ENCODE peak calls at places on chromosomes 1 and 21, in nine cellular contexts. One of them, this sample, is unnamed.

GRCh38 chr1:11071463-11072215 is 11.8 kb upstream of the SRM start:
- DNase-seq in neural crest cell: no peak
- DNase-seq in tibial artery: peak; percentile 21
- DNase-seq in cardiac fibroblast: no peak
- DNase-seq in fibroblast of pulmonary artery: no peak
- DNase-seq in B cell: no peak
- DNase-seq in PC-3: no peak
- DNase-seq in right lobe of liver: no peak
- DNase-seq in fibroblast of mammary gland: no peak
- DNase-seq in this sample: peak; percentile 66

GRCh38 chr21:46216132-46216747 is 12.3 kb downstream of the LSS start:
- DNase-seq in neural crest cell: no peak
- DNase-seq in tibial artery: no peak
- DNase-seq in cardiac fibroblast: no peak
- DNase-seq in fibroblast of pulmonary artery: no peak
- DNase-seq in B cell: no peak
- DNase-seq in PC-3: no peak
- DNase-seq in right lobe of liver: no peak
- DNase-seq in fibroblast of mammary gland: no peak
- DNase-seq in this sample: no peak

GRCh38 chr1:207018707-207019106 is 13.8 kb downstream of the C1orf116 start:
- DNase-seq in neural crest cell: no peak
- DNase-seq in tibial artery: no peak
- DNase-seq in cardiac fibroblast: no peak
- DNase-seq in fibroblast of pulmonary artery: no peak
- DNase-seq in B cell: no peak
- DNase-seq in PC-3: peak; percentile 27
- DNase-seq in right lobe of liver: no peak
- DNase-seq in fibroblast of mammary gland: no peak
- DNase-seq in this sample: no peak

GRCh38 chr1:166017395-166017794 is 149.4 kb downstream of the FAM78B start:
- DNase-seq in neural crest cell: no peak
- DNase-seq in tibial artery: no peak
- DNase-seq in cardiac fibroblast: no peak
- DNase-seq in fibroblast of pulmonary artery: no peak
- DNase-seq in B cell: no peak
- DNase-seq in PC-3: no peak
- DNase-seq in right lobe of liver: no peak
- DNase-seq in fibroblast of mammary gland: no peak
- DNase-seq in this sample: peak; percentile 23

GRCh38 chr1:231940721-231941120 is 314.1 kb downstream of the DISC1 start:
- DNase-seq in neural crest cell: no peak
- DNase-seq in tibial artery: no peak
- DNase-seq in cardiac fibroblast: no peak
- DNase-seq in fibroblast of pulmonary artery: no peak
- DNase-seq in B cell: no peak
- DNase-seq in PC-3: no peak
- DNase-seq in right lobe of liver: no peak
- DNase-seq in fibroblast of mammary gland: no peak
- DNase-seq in this sample: no peak

GRCh38 chr1:242129103-242129502 is 130.2 kb upstream of the MAP1LC3C start:
- DNase-seq in neural crest cell: no peak
- DNase-seq in tibial artery: no peak
- DNase-seq in cardiac fibroblast: no peak
- DNase-seq in fibroblast of pulmonary artery: no peak
- DNase-seq in B cell: no peak
- DNase-seq in PC-3: peak; percentile 83
- DNase-seq in right lobe of liver: no peak
- DNase-seq in fibroblast of mammary gland: peak; percentile 57
- DNase-seq in this sample: no peak

GRCh38 chr1:9909222-9910046 is 635 bp downstream of the CTNNBIP1 start:
- DNase-seq in neural crest cell: no peak
- DNase-seq in tibial artery: peak; percentile 74
- DNase-seq in cardiac fibroblast: peak; percentile 22
- DNase-seq in fibroblast of pulmonary artery: peak; percentile 8
- DNase-seq in B cell: peak; percentile 51
- DNase-seq in PC-3: peak; percentile 33
- DNase-seq in right lobe of liver: peak; percentile 66
- DNase-seq in fibroblast of mammary gland: peak; percentile 5
- DNase-seq in this sample: peak; percentile 27

GRCh38 chr1:9890224-9890731 is 19.8 kb downstream of the CTNNBIP1 start:
- DNase-seq in neural crest cell: no peak
- DNase-seq in tibial artery: no peak
- DNase-seq in cardiac fibroblast: peak; percentile 79
- DNase-seq in fibroblast of pulmonary artery: peak; percentile 86
- DNase-seq in B cell: no peak
- DNase-seq in PC-3: peak; percentile 94
- DNase-seq in right lobe of liver: peak; percentile 8
- DNase-seq in fibroblast of mammary gland: peak; percentile 93
- DNase-seq in this sample: no peak

GRCh38 chr1:65157546-65157941 is 9.5 kb downstream of the AK4 start:
- DNase-seq in neural crest cell: no peak
- DNase-seq in tibial artery: no peak
- DNase-seq in cardiac fibroblast: no peak
- DNase-seq in fibroblast of pulmonary artery: no peak
- DNase-seq in B cell: no peak
- DNase-seq in PC-3: no peak
- DNase-seq in right lobe of liver: no peak
- DNase-seq in fibroblast of mammary gland: no peak
- DNase-seq in this sample: no peak

GRCh38 chr1:107794571-107794970 is 170.4 kb downstream of the VAV3 start:
- DNase-seq in neural crest cell: no peak
- DNase-seq in tibial artery: no peak
- DNase-seq in cardiac fibroblast: no peak
- DNase-seq in fibroblast of pulmonary artery: no peak
- DNase-seq in B cell: no peak
- DNase-seq in PC-3: no peak
- DNase-seq in right lobe of liver: no peak
- DNase-seq in fibroblast of mammary gland: no peak
- DNase-seq in this sample: no peak

GRCh38 chr1:243712890-243713425 is 137.1 kb downstream of the AKT3 start:
- DNase-seq in neural crest cell: no peak
- DNase-seq in tibial artery: no peak
- DNase-seq in cardiac fibroblast: no peak
- DNase-seq in fibroblast of pulmonary artery: peak; percentile 29
- DNase-seq in B cell: no peak
- DNase-seq in PC-3: peak; percentile 20
- DNase-seq in right lobe of liver: no peak
- DNase-seq in fibroblast of mammary gland: peak; percentile 19
- DNase-seq in this sample: no peak
- TF ChIP-seq CTCF in neural crest cell: peak; percentile 56
- TF ChIP-seq CTCF in tibial artery: no peak
- TF ChIP-seq CTCF in cardiac fibroblast: peak; percentile 25
- TF ChIP-seq CTCF in fibroblast of pulmonary artery: peak; percentile 49
- TF ChIP-seq CTCF in B cell: peak; percentile 41
- TF ChIP-seq CTCF in PC-3: peak; percentile 65
- TF ChIP-seq CTCF in right lobe of liver: peak; percentile 45
- TF ChIP-seq CTCF in fibroblast of mammary gland: peak; percentile 42
- TF ChIP-seq CTCF in this sample: peak; percentile 60

GRCh38 chr21:38950388-38951094 is 144.8 kb downstream of the ETS2 start:
- DNase-seq in neural crest cell: no peak
- DNase-seq in tibial artery: no peak
- DNase-seq in cardiac fibroblast: peak; percentile 53
- DNase-seq in fibroblast of pulmonary artery: peak; percentile 38
- DNase-seq in B cell: no peak
- DNase-seq in PC-3: peak; percentile 48
- DNase-seq in right lobe of liver: no peak
- DNase-seq in fibroblast of mammary gland: peak; percentile 48
- DNase-seq in this sample: no peak
- TF ChIP-seq CTCF in neural crest cell: no peak
- TF ChIP-seq CTCF in tibial artery: no peak
- TF ChIP-seq CTCF in cardiac fibroblast: no peak
- TF ChIP-seq CTCF in fibroblast of pulmonary artery: no peak
- TF ChIP-seq CTCF in B cell: no peak
- TF ChIP-seq CTCF in PC-3: no peak
- TF ChIP-seq CTCF in right lobe of liver: no peak
- TF ChIP-seq CTCF in fibroblast of mammary gland: no peak
- TF ChIP-seq CTCF in this sample: no peak

DNA sequence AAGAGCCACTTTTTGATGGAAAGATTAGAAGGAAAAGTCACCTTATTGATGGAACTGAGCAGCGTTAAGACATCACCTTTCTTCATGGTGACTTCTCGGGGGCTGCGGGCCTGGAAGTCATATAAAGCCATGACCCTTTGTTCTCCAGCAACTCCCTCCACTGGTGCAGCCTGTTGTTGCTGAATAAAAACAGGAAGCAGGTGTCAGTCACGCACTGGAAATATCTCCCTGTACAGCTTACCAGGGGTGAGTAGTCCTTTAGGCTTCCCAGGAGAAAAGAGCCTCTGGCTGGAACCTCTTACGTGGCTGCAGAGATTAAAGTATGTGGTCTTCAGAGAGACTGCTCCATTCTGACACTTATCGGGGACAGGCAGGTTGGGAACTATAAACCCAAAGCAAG is 31.9 kb downstream of the SPTA1 start:
- DNase-seq in neural crest cell: no peak
- DNase-seq in tibial artery: no peak
- DNase-seq in cardiac fibroblast: no peak
- DNase-seq in fibroblast of pulmonary artery: no peak
- DNase-seq in B cell: peak; percentile 14
- DNase-seq in PC-3: no peak
- DNase-seq in right lobe of liver: no peak
- DNase-seq in fibroblast of mammary gland: no peak
- DNase-seq in this sample: no peak
- TF ChIP-seq CTCF in neural crest cell: no peak
- TF ChIP-seq CTCF in tibial artery: no peak
- TF ChIP-seq CTCF in cardiac fibroblast: no peak
- TF ChIP-seq CTCF in fibroblast of pulmonary artery: no peak
- TF ChIP-seq CTCF in B cell: no peak
- TF ChIP-seq CTCF in PC-3: no peak
- TF ChIP-seq CTCF in right lobe of liver: no peak
- TF ChIP-seq CTCF in fibroblast of mammary gland: no peak
- TF ChIP-seq CTCF in this sample: no peak

GRCh38 chr1:3431686-3432085 is 22.8 kb upstream of the ARHGEF16 start:
- DNase-seq in neural crest cell: no peak
- DNase-seq in tibial artery: no peak
- DNase-seq in cardiac fibroblast: no peak
- DNase-seq in fibroblast of pulmonary artery: no peak
- DNase-seq in B cell: no peak
- DNase-seq in PC-3: no peak
- DNase-seq in right lobe of liver: no peak
- DNase-seq in fibroblast of mammary gland: no peak
- DNase-seq in this sample: no peak

GRCh38 chr1:3432306-3432705 is 22.2 kb upstream of the ARHGEF16 start:
- DNase-seq in neural crest cell: no peak
- DNase-seq in tibial artery: no peak
- DNase-seq in cardiac fibroblast: peak; percentile 11
- DNase-seq in fibroblast of pulmonary artery: no peak
- DNase-seq in B cell: no peak
- DNase-seq in PC-3: no peak
- DNase-seq in right lobe of liver: no peak
- DNase-seq in fibroblast of mammary gland: no peak
- DNase-seq in this sample: no peak

GRCh38 chr1:3430406-3430805 is 24.1 kb upstream of the ARHGEF16 start:
- DNase-seq in neural crest cell: no peak
- DNase-seq in tibial artery: no peak
- DNase-seq in cardiac fibroblast: no peak
- DNase-seq in fibroblast of pulmonary artery: no peak
- DNase-seq in B cell: no peak
- DNase-seq in PC-3: no peak
- DNase-seq in right lobe of liver: no peak
- DNase-seq in fibroblast of mammary gland: no peak
- DNase-seq in this sample: no peak

GRCh38 chr1:3430820-3431219 is 23.6 kb upstream of the ARHGEF16 start:
- DNase-seq in neural crest cell: no peak
- DNase-seq in tibial artery: no peak
- DNase-seq in cardiac fibroblast: no peak
- DNase-seq in fibroblast of pulmonary artery: no peak
- DNase-seq in B cell: no peak
- DNase-seq in PC-3: no peak
- DNase-seq in right lobe of liver: no peak
- DNase-seq in fibroblast of mammary gland: no peak
- DNase-seq in this sample: no peak

GRCh38 chr1:3431266-3431665 is 23.2 kb upstream of the ARHGEF16 start:
- DNase-seq in neural crest cell: no peak
- DNase-seq in tibial artery: no peak
- DNase-seq in cardiac fibroblast: no peak
- DNase-seq in fibroblast of pulmonary artery: no peak
- DNase-seq in B cell: no peak
- DNase-seq in PC-3: peak; percentile 31
- DNase-seq in right lobe of liver: no peak
- DNase-seq in fibroblast of mammary gland: no peak
- DNase-seq in this sample: peak; percentile 53
- TF ChIP-seq CTCF in neural crest cell: peak; percentile 61
- TF ChIP-seq CTCF in tibial artery: no peak
- TF ChIP-seq CTCF in cardiac fibroblast: peak; percentile 24
- TF ChIP-seq CTCF in fibroblast of pulmonary artery: no peak
- TF ChIP-seq CTCF in B cell: peak; percentile 10
- TF ChIP-seq CTCF in PC-3: peak; percentile 64
- TF ChIP-seq CTCF in right lobe of liver: no peak
- TF ChIP-seq CTCF in fibroblast of mammary gland: no peak
- TF ChIP-seq CTCF in this sample: peak; percentile 68

GRCh38 chr1:975365-975764 is 6.5 kb downstream of the PERM1 start:
- DNase-seq in neural crest cell: no peak
- DNase-seq in tibial artery: no peak
- DNase-seq in cardiac fibroblast: no peak
- DNase-seq in fibroblast of pulmonary artery: no peak
- DNase-seq in B cell: no peak
- DNase-seq in PC-3: no peak
- DNase-seq in right lobe of liver: peak; percentile 49
- DNase-seq in fibroblast of mammary gland: no peak
- DNase-seq in this sample: no peak

GRCh38 chr1:978069-978834 is 3.6 kb downstream of the PERM1 start:
- DNase-seq in neural crest cell: no peak
- DNase-seq in tibial artery: no peak
- DNase-seq in cardiac fibroblast: no peak
- DNase-seq in fibroblast of pulmonary artery: no peak
- DNase-seq in B cell: no peak
- DNase-seq in PC-3: no peak
- DNase-seq in right lobe of liver: peak; percentile 57
- DNase-seq in fibroblast of mammary gland: no peak
- DNase-seq in this sample: no peak

GRCh38 chr1:974687-975328 is 7.1 kb downstream of the PERM1 start:
- DNase-seq in neural crest cell: no peak
- DNase-seq in tibial artery: no peak
- DNase-seq in cardiac fibroblast: no peak
- DNase-seq in fibroblast of pulmonary artery: no peak
- DNase-seq in B cell: no peak
- DNase-seq in PC-3: no peak
- DNase-seq in right lobe of liver: no peak
- DNase-seq in fibroblast of mammary gland: no peak
- DNase-seq in this sample: no peak

GRCh38 chr1:974293-974640 is 7.6 kb downstream of the PERM1 start:
- DNase-seq in neural crest cell: no peak
- DNase-seq in tibial artery: no peak
- DNase-seq in cardiac fibroblast: no peak
- DNase-seq in fibroblast of pulmonary artery: no peak
- DNase-seq in B cell: no peak
- DNase-seq in PC-3: no peak
- DNase-seq in right lobe of liver: peak; percentile 39
- DNase-seq in fibroblast of mammary gland: no peak
- DNase-seq in this sample: no peak

GRCh38 chr1:975896-976683 is 5.8 kb downstream of the PERM1 start:
- DNase-seq in neural crest cell: peak; percentile 71
- DNase-seq in tibial artery: peak; percentile 83
- DNase-seq in cardiac fibroblast: peak; percentile 61
- DNase-seq in fibroblast of pulmonary artery: peak; percentile 47
- DNase-seq in B cell: peak; percentile 71
- DNase-seq in PC-3: peak; percentile 80
- DNase-seq in right lobe of liver: peak; percentile 67
- DNase-seq in fibroblast of mammary gland: peak; percentile 38
- DNase-seq in this sample: peak; percentile 81
- TF ChIP-seq CTCF in neural crest cell: peak; percentile 82
- TF ChIP-seq CTCF in tibial artery: peak; percentile 78
- TF ChIP-seq CTCF in cardiac fibroblast: peak; percentile 65
- TF ChIP-seq CTCF in fibroblast of pulmonary artery: peak; percentile 38
- TF ChIP-seq CTCF in B cell: peak; percentile 75
- TF ChIP-seq CTCF in PC-3: peak; percentile 69
- TF ChIP-seq CTCF in right lobe of liver: peak; percentile 34
- TF ChIP-seq CTCF in fibroblast of mammary gland: peak; percentile 40
- TF ChIP-seq CTCF in this sample: peak; percentile 57

GRCh38 chr1:36731226-36732037 is 248.7 kb upstream of the CSF3R start:
- DNase-seq in neural crest cell: no peak
- DNase-seq in tibial artery: peak; percentile 17
- DNase-seq in cardiac fibroblast: no peak
- DNase-seq in fibroblast of pulmonary artery: no peak
- DNase-seq in B cell: no peak
- DNase-seq in PC-3: no peak
- DNase-seq in right lobe of liver: no peak
- DNase-seq in fibroblast of mammary gland: no peak
- DNase-seq in this sample: no peak
- TF ChIP-seq CTCF in neural crest cell: no peak
- TF ChIP-seq CTCF in tibial artery: no peak
- TF ChIP-seq CTCF in cardiac fibroblast: no peak
- TF ChIP-seq CTCF in fibroblast of pulmonary artery: no peak
- TF ChIP-seq CTCF in B cell: no peak
- TF ChIP-seq CTCF in PC-3: peak; percentile 22
- TF ChIP-seq CTCF in right lobe of liver: no peak
- TF ChIP-seq CTCF in fibroblast of mammary gland: no peak
- TF ChIP-seq CTCF in this sample: peak; percentile 27

This sample was measured in glutamatergic neuron.